ENCODE peak calls at places on chromosome 1, in four cellular contexts. A is effector memory CD8-positive, alpha-beta T cell; U is BJ; P is left ventricle myocardium superior. M is an unnamed sample.

GRCh38 chr1:65068202-65069011 is 79.6 kb upstream of the AK4 start:
- DNase-seq in A (no peak), U (no peak), P (no peak), M (no peak)

GRCh38 chr1:2312589-2313301 is 78.6 kb downstream of the MORN1 start:
- DNase-seq in A (no peak), U (no peak), P (peak; percentile 63), M (no peak)

GRCh38 chr1:33256701-33257387 is 552 bp downstream of the ZNF362 start:
- DNase-seq in A (peak; percentile 33), U (no peak), P (peak; percentile 78), M (no peak)

GRCh38 chr1:40362199-40362598 is 11.3 kb upstream of the SMAP2 start:
- DNase-seq in A (no peak), U (no peak), P (no peak), M (no peak)

GRCh38 chr1:67896826-67897225 is 63.6 kb upstream of the GNG12 start:
- DNase-seq in A (no peak), U (no peak), P (no peak), M (no peak)

GRCh38 chr1:63087966-63088365 is 234.4 kb upstream of the FOXD3 start:
- DNase-seq in A (no peak), U (no peak), P (no peak), M (no peak)

GRCh38 chr1:19639999-19640362 is 4.1 kb upstream of the NBL1 start:
- DNase-seq in A (no peak), U (no peak), P (no peak), M (no peak)

GRCh38 chr1:40383095-40383487 is 9.6 kb downstream of the SMAP2 start:
- DNase-seq in A (no peak), U (no peak), P (no peak), M (no peak)

GRCh38 chr1:174902531-174903099 is 97.1 kb upstream of the CACYBP start:
- DNase-seq in A (no peak), U (no peak), P (no peak), M (no peak)

GRCh38 chr1:108199231-108199657 is 899 bp downstream of the SLC25A24 start:
- DNase-seq in A (no peak), U (no peak), P (no peak), M (no peak)

GRCh38 chr1:231724876-231725647 is 98.5 kb downstream of the DISC1 start:
- DNase-seq in A (no peak), U (no peak), P (peak; percentile 29), M (peak; percentile 13)

GRCh38 chr1:111441573-111442192 is 7.4 kb downstream of the WDR77 start:
- DNase-seq in A (peak; percentile 46), U (no peak), P (peak; percentile 40), M (no peak)